ENCODE peak calls at places on chromosome 11, in four cellular contexts. W, L, C and K are unnamed samples.
A peak's percentile ranks its signal among the peaks of the same experiment; 100 is the strongest.

GRCh38 chr11:72760543-72761400 is 8.6 kb upstream of the ARAP1 start:
- DNase-seq in W (peak; percentile 89), C (no peak), L (no peak), K (no peak)

GRCh38 chr11:125315088-125315740 is 150.7 kb downstream of the PKNOX2 start:
- DNase-seq in C (no peak), L (no peak), W (peak; percentile 18), K (no peak)

GRCh38 chr11:47946682-47947575 is 33.4 kb upstream of the PTPRJ start:
- DNase-seq in W (peak; percentile 93), C (peak; percentile 86), L (peak; percentile 69), K (peak; percentile 79)

GRCh38 chr11:18773681-18774080 is 17.9 kb downstream of the PTPN5 start:
- DNase-seq in L (no peak), C (no peak), W (no peak), K (no peak)

GRCh38 chr11:8533332-8533731 is 60.7 kb downstream of the STK33 start:
- DNase-seq in W (no peak), L (no peak), C (no peak), K (no peak)

GRCh38 chr11:43366597-43367121 is 7.9 kb downstream of the TTC17 start:
- DNase-seq in C (no peak), W (peak; percentile 73), L (no peak), K (no peak)

GRCh38 chr11:2509481-2510001 is 64.7 kb downstream of the KCNQ1 start:
- DNase-seq in W (no peak), C (no peak), L (peak; percentile 51), K (no peak)

GRCh38 chr11:22808559-22809197 is 20.9 kb downstream of the SVIP start:
- DNase-seq in C (no peak), W (no peak), L (no peak), K (no peak)

GRCh38 chr11:68934321-68934645 is 30.6 kb downstream of the IGHMBP2 start:
- DNase-seq in C (no peak), L (peak; percentile 14), W (no peak), K (no peak)

GRCh38 chr11:1825039-1825740 is 9.6 kb upstream of the SYT8 start:
- DNase-seq in W (peak; percentile 23), C (no peak), L (peak; percentile 83), K (peak; percentile 85)

GRCh38 chr11:73249304-73249703 is 22.8 kb upstream of the P2RY6 start:
- DNase-seq in W (no peak), C (no peak), L (peak; percentile 13), K (no peak)

GRCh38 chr11:119377112-119377901 is 4.2 kb downstream of the USP2 start:
- DNase-seq in W (no peak), C (peak; percentile 67), L (no peak), K (no peak)

GRCh38 chr11:111633756-111634362 is 31.6 kb downstream of the SIK2 start:
- DNase-seq in W (no peak), L (no peak), C (no peak), K (no peak)

GRCh38 chr11:111633248-111633647 is 31.0 kb downstream of the SIK2 start:
- DNase-seq in W (no peak), L (no peak), C (no peak), K (peak; percentile 8)

GRCh38 chr11:111637885-111638284 is 35.6 kb downstream of the SIK2 start:
- DNase-seq in L (no peak), W (no peak), C (no peak), K (no peak)

GRCh38 chr11:111634981-111635705 is 32.9 kb downstream of the SIK2 start:
- DNase-seq in L (no peak), C (no peak), W (no peak), K (no peak)

DNA sequence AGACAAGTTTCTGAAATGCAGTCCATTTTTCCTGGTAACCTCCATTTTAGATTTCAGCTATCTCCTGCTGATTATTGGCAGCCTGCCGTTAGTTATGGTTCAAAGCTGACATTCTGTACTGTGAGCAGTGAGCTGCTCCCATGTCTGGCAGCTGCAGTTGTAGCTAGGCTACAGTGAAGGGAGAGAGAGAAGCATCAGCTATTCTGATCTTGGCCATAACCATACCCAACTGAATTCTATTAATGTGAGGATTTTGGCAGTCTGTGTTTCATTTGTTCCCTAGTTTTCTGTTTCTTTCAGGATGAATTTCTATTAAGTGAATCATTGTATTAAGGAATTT is 33.4 kb downstream of the SIK2 start:
- DNase-seq in C (no peak), L (no peak), W (no peak), K (no peak)
- H3K4me1 ChIP-seq in C (peaks cover 46% of the 10 kb centered on the region), L (no peaks in the 10 kb centered on the region), W (peaks cover 2% of the 10 kb centered on the region), K (peaks cover 24% of the 10 kb centered on the region)

DNA sequence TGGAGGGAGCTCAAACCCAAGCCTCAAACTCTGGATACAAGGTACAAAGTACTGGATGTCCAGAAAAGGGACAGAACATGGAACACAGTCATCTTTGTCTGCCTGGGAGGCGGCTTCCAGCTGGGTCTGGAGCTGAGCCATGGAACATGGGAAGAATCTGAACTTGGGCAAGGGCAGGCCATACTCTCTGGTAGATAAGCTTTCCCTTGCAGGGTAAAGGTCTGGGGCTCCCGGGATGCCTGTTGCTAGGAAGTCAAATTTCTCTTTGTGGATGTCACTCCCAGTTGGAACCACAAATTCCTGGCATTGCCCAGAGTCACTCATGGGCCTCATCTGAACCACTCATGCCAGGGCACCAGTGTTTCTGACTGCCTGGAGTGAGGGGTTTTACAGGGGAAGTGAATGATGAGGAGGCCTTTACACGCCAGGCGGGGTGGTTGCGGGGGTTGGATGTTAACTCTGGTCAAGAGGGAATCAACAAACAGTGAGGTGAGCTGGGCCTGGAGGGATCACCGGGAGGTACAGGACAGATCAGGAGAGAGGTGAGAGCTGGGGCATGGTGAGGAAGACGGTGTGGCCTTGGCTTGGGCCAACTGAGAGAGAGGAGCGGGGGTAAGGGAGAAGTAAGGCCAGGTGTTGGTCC is 5.7 kb downstream of the FTH1 start:
- DNase-seq in C (peak; percentile 86), W (peak; percentile 64), L (no peak), K (peak; percentile 75)
- H3K4me1 ChIP-seq in C (peaks cover 53% of the 10 kb centered on the region), W (peaks cover 23% of the 10 kb centered on the region), L (no peaks in the 10 kb centered on the region), K (peaks cover 21% of the 10 kb centered on the region)

GRCh38 chr11:19817870-19818269 is 105.2 kb downstream of the NAV2 start:
- DNase-seq in L (no peak), W (no peak), C (no peak), K (no peak)
- H3K4me1 ChIP-seq in L (no peaks in the 10 kb centered on the region), W (peaks cover 10% of the 10 kb centered on the region), C (peaks cover 10% of the 10 kb centered on the region), K (peaks cover 5% of the 10 kb centered on the region)

GRCh38 chr11:63682045-63682915 is 980 bp downstream of the RTN3 start:
- DNase-seq in C (no peak), W (peak; percentile 60), L (no peak), K (peak; percentile 42)

GRCh38 chr11:63686912-63687311 is 5.6 kb downstream of the RTN3 start:
- DNase-seq in C (no peak), L (no peak), W (no peak), K (no peak)

GRCh38 chr11:63683133-63683991 is 2.1 kb downstream of the RTN3 start:
- DNase-seq in W (no peak), C (no peak), L (no peak), K (no peak)

DNA sequence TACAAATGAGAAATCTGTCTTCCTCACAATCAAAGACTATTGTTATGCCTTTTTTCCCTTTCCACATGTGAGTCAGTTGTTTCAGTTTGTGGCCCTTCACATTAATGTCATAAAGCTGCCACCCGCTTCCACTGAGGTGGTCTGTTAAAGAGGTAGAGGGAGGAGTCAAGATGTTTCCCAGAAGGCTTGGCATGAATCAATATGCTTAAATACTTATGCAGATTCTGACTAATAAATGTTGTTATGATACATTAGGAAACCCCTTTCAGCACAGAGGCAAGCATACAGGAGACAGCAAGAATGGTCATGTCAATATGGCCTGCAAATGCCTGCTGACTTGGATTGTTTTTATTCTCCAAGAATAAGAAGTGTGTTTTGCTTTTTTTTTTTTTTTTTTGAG is 6.5 kb downstream of the RTN3 start:
- DNase-seq in L (no peak), W (no peak), C (no peak), K (no peak)
- H3K4me1 ChIP-seq in L (no peaks in the 10 kb centered on the region), W (peaks cover 5% of the 10 kb centered on the region), C (peaks cover 70% of the 10 kb centered on the region), K (peaks cover 8% of the 10 kb centered on the region)

DNA sequence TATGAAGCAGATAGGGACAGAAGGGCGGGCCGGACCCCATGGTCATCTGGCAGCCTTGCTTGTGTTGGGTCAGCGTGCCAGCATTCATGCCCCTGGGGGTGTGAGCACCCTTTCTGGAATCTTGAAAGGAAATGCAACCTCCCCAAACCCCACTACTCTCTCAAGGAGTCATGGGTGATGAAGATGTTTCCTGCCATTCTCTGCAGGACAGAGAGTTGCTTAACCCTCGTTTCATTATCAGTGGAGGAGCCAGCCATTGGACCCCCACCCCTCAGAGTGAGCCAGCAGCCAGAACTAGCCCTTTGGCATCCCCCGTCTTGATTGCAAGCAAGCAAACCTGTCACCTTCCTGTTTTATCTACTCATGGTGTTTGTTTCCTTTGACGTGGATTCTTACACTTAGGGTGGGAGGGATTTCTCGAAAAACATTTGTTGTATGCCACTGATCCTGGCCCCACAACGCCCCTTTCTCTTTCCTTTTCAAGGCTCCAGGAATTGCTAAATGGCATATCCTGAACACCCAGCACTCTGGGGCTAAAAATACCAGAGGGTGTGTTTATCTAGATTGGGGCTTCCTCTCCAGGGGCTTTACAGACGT is 258.3 kb downstream of the ETS1 start:
- DNase-seq in C (no peak), W (no peak), L (peak; percentile 63), K (no peak)
- H3K4me1 ChIP-seq in C (no peaks in the 10 kb centered on the region), W (no peaks in the 10 kb centered on the region), L (no peaks in the 10 kb centered on the region), K (no peaks in the 10 kb centered on the region)

DNA sequence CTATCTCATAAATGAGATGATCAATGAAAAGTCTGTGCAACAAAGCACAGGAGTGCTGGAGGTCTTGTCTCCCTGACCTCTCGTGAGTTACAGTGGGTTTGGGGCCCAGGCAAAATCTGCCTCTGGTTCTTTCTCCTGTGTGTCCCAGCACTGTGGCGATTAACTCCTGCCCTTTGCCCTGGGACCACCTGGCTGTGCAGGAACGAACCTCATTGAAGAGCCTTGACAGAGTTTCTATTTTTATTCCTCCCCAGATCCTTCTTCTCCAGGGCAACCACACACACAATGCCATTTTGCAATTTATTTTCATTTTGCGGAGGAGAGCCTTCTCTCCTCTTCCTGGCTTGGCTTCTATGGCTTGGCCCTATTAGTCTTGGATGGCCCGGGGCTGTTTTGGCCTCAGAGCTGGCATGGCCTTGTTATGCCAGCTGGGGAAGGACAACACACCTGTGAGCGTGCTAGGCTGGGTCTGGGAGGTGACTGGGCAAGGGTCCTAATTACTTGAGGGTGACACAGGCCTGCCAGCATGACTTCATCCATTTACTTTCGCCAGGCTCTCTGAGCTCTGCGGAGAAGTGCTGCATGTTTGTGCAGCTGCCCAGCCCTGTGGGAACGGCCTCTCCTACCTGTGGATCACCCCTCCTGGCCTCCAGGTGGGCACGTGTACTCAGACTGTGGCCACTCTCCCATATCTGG is 153.8 kb downstream of the SNX19 start:
- DNase-seq in L (no peak), C (no peak), W (no peak), K (no peak)
- H3K4me1 ChIP-seq in L (no peaks in the 10 kb centered on the region), C (peaks cover 12% of the 10 kb centered on the region), W (peaks cover 13% of the 10 kb centered on the region), K (no peaks in the 10 kb centered on the region)

GRCh38 chr11:77416357-77416756 is 57.5 kb downstream of the PAK1 start:
- DNase-seq in W (no peak), L (no peak), C (no peak), K (no peak)

GRCh38 chr11:77411238-77411637 is 62.7 kb downstream of the PAK1 start:
- DNase-seq in L (peak; percentile 67), W (peak; percentile 42), C (peak; percentile 80), K (peak; percentile 11)

GRCh38 chr11:77411717-77412441 is 62.0 kb downstream of the PAK1 start:
- DNase-seq in W (peak; percentile 89), C (peak; percentile 92), L (peak; percentile 86), K (peak; percentile 94)

GRCh38 chr11:77412814-77413213 is 61.1 kb downstream of the PAK1 start:
- DNase-seq in C (no peak), W (no peak), L (no peak), K (no peak)

DNA sequence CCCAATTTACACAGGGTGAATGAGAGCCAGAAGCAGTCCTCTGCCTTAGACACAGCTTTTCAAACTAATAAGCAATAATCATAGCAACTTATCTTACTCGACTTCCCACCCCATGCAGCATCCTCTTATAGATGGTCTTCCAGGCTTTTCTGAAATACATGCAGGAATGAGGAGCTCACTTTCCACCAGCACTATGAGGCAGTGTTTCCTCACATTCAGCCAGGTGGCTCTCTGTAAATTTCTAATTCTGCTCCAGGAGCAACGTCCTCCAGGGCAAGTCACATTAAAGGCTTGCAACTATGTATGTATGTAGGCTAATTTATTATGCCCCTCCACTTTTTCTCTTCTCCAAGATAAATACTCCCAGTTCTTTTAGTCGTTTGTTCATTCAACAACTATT is 60.0 kb downstream of the PAK1 start:
- DNase-seq in W (no peak), C (no peak), L (no peak), K (no peak)
- H3K4me1 ChIP-seq in W (peaks cover 4% of the 10 kb centered on the region), C (peaks cover 22% of the 10 kb centered on the region), L (no peaks in the 10 kb centered on the region), K (peaks cover 21% of the 10 kb centered on the region)